ENCODE peak calls at places on chromosomes 11 and 22, in five cellular contexts. R, T, Y, J and K are unnamed samples.

GRCh38 chr11:71200172-71200716 is 52.1 kb downstream of the SHANK2 start:
- DNase-seq in R (no peak), T (no peak), Y (no peak), J (no peak), K (no peak)

GRCh38 chr22:17853066-17853465 is 78.8 kb upstream of the BID start:
- DNase-seq in R (no peak), T (no peak), Y (no peak), J (no peak), K (no peak)

GRCh38 chr22:32219030-32219429 is 14.2 kb upstream of the RFPL2 start:
- DNase-seq in R (no peak), T (no peak), Y (no peak), J (no peak), K (no peak)

GRCh38 chr11:127643659-127644058 is 643.1 kb upstream of the KIRREL3 start:
- DNase-seq in R (no peak), T (no peak), Y (no peak), J (no peak), K (no peak)

GRCh38 chr11:86800076-86800955 is at the start of gene PRSS23:
- DNase-seq in R (peak), T (peak), Y (peak), J (peak), K (peak)

GRCh38 chr11:9446230-9446629 is 14.6 kb upstream of the ZNF143 start:
- DNase-seq in R (no peak), T (no peak), Y (no peak), J (no peak), K (no peak)

GRCh38 chr11:108035690-108036089 is 27.0 kb downstream of the CUL5 start:
- DNase-seq in R (no peak), T (peak), Y (peak), J (no peak), K (no peak)

GRCh38 chr11:13316528-13316961 is 39.0 kb downstream of the BMAL1 start:
- DNase-seq in R (no peak), T (peak), Y (no peak), J (no peak), K (no peak)

GRCh38 chr11:14764899-14765527 is 121.4 kb downstream of the PDE3B start:
- DNase-seq in R (no peak), T (peak), Y (no peak), J (no peak), K (no peak)

GRCh38 chr22:29306830-29307657 is 594 bp downstream of the GAS2L1 start:
- DNase-seq in R (peak), T (peak), Y (peak), J (no peak), K (peak)

GRCh38 chr11:94544832-94545640 is 1.3 kb downstream of the FUT4 start:
- DNase-seq in R (peak), T (no peak), Y (peak), J (peak), K (peak)

GRCh38 chr11:14773755-14774154 is 118.3 kb downstream of the CYP2R1 start:
- DNase-seq in R (no peak), T (peak), Y (peak), J (no peak), K (no peak)

GRCh38 chr11:60251485-60252207 is 8.7 kb upstream of the MS4A4E start:
- DNase-seq in R (peak), T (no peak), Y (peak), J (no peak), K (peak)

GRCh38 chr11:14308114-14308896 is 50.7 kb downstream of the RRAS2 start:
- DNase-seq in R (no peak), T (peak), Y (peak), J (no peak), K (no peak)

GRCh38 chr11:107830915-107831540 is 27.6 kb downstream of the SLC35F2 start:
- DNase-seq in R (no peak), T (no peak), Y (no peak), J (no peak), K (no peak)

GRCh38 chr22:21445437-21446127 is 21.6 kb upstream of the TMEM191C start:
- DNase-seq in R (peak), T (no peak), Y (no peak), J (no peak), K (no peak)

GRCh38 chr11:124535552-124536232 is 7.8 kb downstream of the OR8B12 start:
- DNase-seq in R (no peak), T (peak), Y (peak), J (no peak), K (no peak)

GRCh38 chr11:35617687-35618496 is at the start of gene FJX1:
- DNase-seq in R (peak), T (peak), Y (peak), J (peak), K (peak)

GRCh38 chr11:46357483-46357936 is 10.2 kb downstream of the DGKZ start:
- DNase-seq in R (no peak), T (no peak), Y (peak), J (no peak), K (no peak)

GRCh38 chr11:103536335-103536722 is 427.1 kb downstream of the DYNC2H1 start:
- DNase-seq in R (no peak), T (no peak), Y (no peak), J (no peak), K (no peak)

GRCh38 chr11:13210424-13210823 is 67.2 kb upstream of the BMAL1 start:
- DNase-seq in R (peak), T (peak), Y (peak), J (peak), K (peak)

GRCh38 chr22:42716649-42717127 is 4.0 kb downstream of the A4GALT start:
- DNase-seq in R (no peak), T (no peak), Y (no peak), J (no peak), K (no peak)
- H4K8ac ChIP-seq in R (no peak), T (no peak), Y (no peak), J (no peak), K (no peak)

GRCh38 chr11:65419460-65419772 is 3.2 kb upstream of the NEAT1 start:
- DNase-seq in R (no peak), T (no peak), Y (no peak), J (no peak), K (no peak)

GRCh38 chr11:65419773-65420481 is 2.7 kb upstream of the NEAT1 start:
- DNase-seq in R (peak), T (peak), Y (peak), J (peak), K (no peak)

GRCh38 chr11:65417702-65418430 is 4.7 kb upstream of the NEAT1 start:
- DNase-seq in R (no peak), T (peak), Y (peak), J (peak), K (no peak)

GRCh38 chr11:65418431-65418680 is 4.2 kb upstream of the NEAT1 start:
- DNase-seq in R (no peak), T (no peak), Y (no peak), J (no peak), K (no peak)

DNA sequence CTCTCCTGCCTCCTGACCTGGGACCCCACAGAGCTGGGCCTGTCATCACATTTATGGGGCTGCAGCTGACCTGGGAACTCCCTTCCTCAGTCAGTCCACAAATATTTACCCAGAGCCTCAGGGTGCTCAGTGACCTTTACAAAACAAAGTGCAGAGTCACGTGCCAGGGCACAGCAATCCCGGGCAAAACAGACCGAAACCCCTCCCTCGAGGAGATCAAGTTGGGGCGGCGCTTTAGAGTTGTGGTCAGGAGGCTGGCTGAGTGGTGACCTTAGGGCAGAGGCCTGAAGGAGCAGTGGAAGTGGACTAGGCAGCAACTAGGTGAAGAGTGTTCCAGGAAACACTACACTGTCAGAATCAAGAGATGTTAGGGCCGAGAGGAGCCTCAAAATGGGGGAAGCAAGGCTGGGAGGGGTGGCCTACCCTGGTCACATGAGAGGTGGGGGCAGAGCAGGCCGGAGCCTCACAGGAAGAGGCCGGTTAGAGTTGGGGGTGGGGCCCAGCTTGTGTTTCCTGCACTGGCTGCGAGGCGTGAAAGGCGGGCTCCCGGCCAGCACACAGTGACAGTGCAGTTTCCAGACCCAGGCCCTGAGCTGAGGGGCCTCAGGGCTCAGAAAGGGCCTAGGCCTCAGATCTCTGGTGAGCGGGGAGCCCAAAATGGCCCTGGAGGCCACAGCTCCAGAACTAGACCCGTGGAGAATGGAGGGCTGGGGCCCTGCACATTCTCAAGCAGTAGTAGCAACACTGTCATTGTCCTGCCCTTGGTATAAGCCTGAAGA is 3.7 kb upstream of the NEAT1 start:
- DNase-seq in R (peak), T (peak), Y (peak), J (peak), K (peak)
- H4K8ac ChIP-seq in R (no peak), T (peak), Y (peak), J (peak), K (no peak)

GRCh38 chr11:57323503-57324153 is 1.1 kb downstream of the TNKS1BP1 start:
- DNase-seq in R (no peak), T (peak), Y (no peak), J (no peak), K (no peak)
- H4K8ac ChIP-seq in R (no peak), T (peak), Y (no peak), J (no peak), K (no peak)

DNA sequence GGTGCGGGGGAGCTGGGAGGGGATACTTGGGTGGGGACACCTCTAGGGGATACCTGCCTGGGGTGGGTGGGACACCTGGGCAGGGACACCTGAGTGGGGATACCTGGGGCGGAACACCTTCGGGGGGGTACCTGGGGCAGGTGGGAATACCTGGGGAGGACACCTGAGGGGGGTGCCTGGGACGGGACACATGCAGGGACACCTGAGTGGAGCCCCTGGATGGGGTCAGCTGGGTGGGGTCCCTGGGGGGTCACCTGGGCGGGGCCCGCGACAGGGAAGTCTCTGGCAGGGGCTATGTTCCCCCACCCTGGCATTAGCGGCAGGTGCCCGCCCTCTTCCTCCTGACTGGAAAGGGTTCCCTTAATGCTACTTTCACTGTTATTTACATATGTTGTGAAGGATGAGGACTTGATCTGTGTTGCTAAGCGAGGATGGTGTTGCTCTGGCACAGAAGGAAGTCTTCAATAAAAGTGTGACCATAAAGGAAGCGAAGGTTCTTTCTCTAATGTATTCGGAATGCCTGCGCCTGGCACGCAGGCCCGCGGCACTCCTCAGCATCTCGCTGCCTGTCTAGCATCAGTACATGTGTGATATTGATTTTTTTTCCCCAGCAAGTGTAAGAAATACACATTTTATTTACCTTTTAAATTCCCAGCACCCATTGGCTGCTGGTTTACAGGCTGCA is 801.7 kb downstream of the BRD1 start:
- DNase-seq in R (no peak), T (no peak), Y (no peak), J (no peak), K (no peak)
- H4K8ac ChIP-seq in R (no peak), T (no peak), Y (no peak), J (no peak), K (no peak)

GRCh38 chr22:39309364-39309861 is 10.0 kb downstream of the RPL3 start:
- DNase-seq in R (peak), T (no peak), Y (peak), J (peak), K (no peak)
- H4K8ac ChIP-seq in R (no peak), T (peak), Y (no peak), J (no peak), K (no peak)

GRCh38 chr11:34051349-34052035 is at the start of gene CAPRIN1:
- DNase-seq in R (peak), T (peak), Y (peak), J (peak), K (peak)

GRCh38 chr11:34052036-34052607 is 591 bp downstream of the CAPRIN1 start:
- DNase-seq in R (peak), T (peak), Y (peak), J (peak), K (peak)

GRCh38 chr11:34050967-34051348 is 573 bp upstream of the CAPRIN1 start:
- DNase-seq in R (no peak), T (peak), Y (no peak), J (no peak), K (no peak)

GRCh38 chr11:34053161-34053686 is 1.7 kb downstream of the CAPRIN1 start:
- DNase-seq in R (peak), T (peak), Y (peak), J (peak), K (peak)

GRCh38 chr11:34052608-34053160 is 1.2 kb downstream of the CAPRIN1 start:
- DNase-seq in R (no peak), T (no peak), Y (peak), J (peak), K (peak)
- H4K8ac ChIP-seq in R (peak), T (peak), Y (peak), J (peak), K (no peak)

GRCh38 chr11:8199676-8200075 is 30.9 kb upstream of the RIC3 start:
- DNase-seq in R (peak), T (no peak), Y (no peak), J (peak), K (no peak)

GRCh38 chr11:8203980-8204379 is 35.2 kb upstream of the RIC3 start:
- DNase-seq in R (peak), T (no peak), Y (no peak), J (peak), K (no peak)

GRCh38 chr11:8204596-8204995 is 35.8 kb upstream of the RIC3 start:
- DNase-seq in R (no peak), T (no peak), Y (no peak), J (peak), K (no peak)

GRCh38 chr11:8201524-8202365 is 32.9 kb upstream of the RIC3 start:
- DNase-seq in R (no peak), T (no peak), Y (no peak), J (peak), K (no peak)

DNA sequence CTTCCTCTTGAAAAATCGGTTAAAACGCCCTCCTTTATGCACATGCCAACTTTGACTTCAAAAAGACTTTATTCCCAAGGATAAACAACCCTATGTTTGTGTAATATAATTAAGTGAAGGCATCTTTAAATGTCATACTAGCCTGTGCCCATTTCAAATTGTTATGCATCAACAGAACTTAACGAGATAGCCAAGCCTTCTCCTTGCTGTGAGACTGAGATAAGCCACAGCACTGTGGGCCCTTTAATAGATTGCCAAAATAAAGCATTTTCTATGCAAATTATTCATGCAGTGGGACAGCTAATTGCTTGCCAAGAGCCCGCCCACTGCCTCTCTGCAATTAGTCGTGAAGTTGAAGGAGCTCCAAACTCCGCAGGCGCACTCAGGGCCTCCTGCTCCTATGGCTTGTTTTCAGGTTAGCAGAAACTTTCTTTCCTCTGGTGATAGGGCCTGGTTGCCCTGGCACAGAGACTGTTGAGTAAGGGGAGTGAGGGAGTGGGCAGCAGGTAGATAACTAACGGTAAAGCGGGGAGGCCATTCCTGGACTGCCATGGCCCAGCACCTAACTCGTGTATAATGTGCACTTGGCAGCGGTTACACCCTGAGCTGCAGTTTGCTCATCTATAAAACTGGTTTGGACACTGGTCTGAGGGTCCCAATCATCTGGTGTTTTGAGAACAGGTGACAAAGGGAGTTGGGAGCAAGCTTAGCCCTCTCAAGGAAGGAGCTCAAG is 33.8 kb upstream of the RIC3 start:
- DNase-seq in R (peak), T (no peak), Y (no peak), J (peak), K (no peak)
- H4K8ac ChIP-seq in R (no peak), T (no peak), Y (no peak), J (no peak), K (no peak)

GRCh38 chr11:940496-941135 is 14.9 kb downstream of the AP2A2 start:
- DNase-seq in R (no peak), T (no peak), Y (no peak), J (no peak), K (no peak)

GRCh38 chr11:947744-948143 is 22.1 kb downstream of the AP2A2 start:
- DNase-seq in R (no peak), T (no peak), Y (no peak), J (no peak), K (no peak)

GRCh38 chr11:942853-943252 is 17.2 kb downstream of the AP2A2 start:
- DNase-seq in R (no peak), T (peak), Y (no peak), J (no peak), K (no peak)

GRCh38 chr11:945986-946385 is 20.3 kb downstream of the AP2A2 start:
- DNase-seq in R (peak), T (no peak), Y (peak), J (no peak), K (peak)

DNA sequence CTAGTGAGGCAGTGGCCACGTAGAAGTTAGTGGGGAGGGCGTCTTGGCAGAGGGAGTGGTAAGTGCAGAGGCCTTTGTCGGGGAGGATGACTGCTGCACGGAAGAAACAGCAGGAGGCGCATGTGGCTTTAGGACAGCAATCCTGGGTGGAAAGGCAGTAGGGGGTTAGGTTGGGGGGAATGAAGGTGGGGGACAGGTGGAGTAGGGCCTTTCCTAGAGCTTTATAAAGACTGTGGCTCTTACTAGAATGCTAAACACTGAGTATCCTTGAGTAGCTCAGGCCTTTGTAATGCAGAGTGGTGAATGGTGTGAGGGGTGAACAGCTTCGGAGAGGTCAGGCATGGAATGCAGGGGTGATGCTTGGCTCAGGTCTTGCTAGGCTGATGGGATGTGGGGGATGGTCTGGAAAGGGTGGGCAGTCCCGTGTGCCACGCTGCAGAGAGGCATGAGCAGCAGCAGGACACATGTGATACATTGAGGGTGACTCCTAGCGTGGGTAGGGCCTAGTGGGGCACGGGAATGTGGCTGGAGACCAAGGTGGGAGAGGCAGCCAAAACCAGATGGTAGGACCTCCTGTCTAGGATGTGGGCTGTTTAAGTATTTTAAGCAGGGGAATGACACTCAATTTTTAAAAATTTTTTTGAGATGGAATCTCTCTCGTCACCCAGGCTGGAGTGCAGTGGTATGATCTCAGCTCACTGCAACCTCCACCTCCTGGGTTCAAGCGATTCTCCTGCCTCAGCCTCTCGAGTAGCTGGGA is 19.2 kb downstream of the AP2A2 start:
- DNase-seq in R (peak), T (peak), Y (peak), J (peak), K (peak)
- H4K8ac ChIP-seq in R (no peak), T (no peak), Y (no peak), J (no peak), K (no peak)